ENCODE peak calls at places on chromosomes 6 and 20, in eight cellular contexts. Y is neuronal stem cell, J is K562, D is SK-N-SH, W is H1, L is HCT116, M is endothelial cell of umbilical vein, R is PC-3. X is an unnamed sample.

GRCh38 chr6:31794866-31795615 is 511 bp downstream of the VARS1 start:
- DNase-seq in M (peak; percentile 63), J (no peak), L (no peak), Y (peak; percentile 27), W (no peak), D (peak; percentile 80), R (no peak), X (no peak)

GRCh38 chr20:22584922-22585785 is 782 bp upstream of the FOXA2 start:
- DNase-seq in W (no peak), Y (no peak), D (no peak), R (peak; percentile 39), L (no peak), J (no peak), M (no peak), X (no peak)

GRCh38 chr6:72621243-72622093 is at the start of gene KCNQ5:
- DNase-seq in M (no peak), R (no peak), W (no peak), Y (no peak), J (peak; percentile 39), L (no peak), D (peak; percentile 49), X (peak; percentile 84)

GRCh38 chr20:58628491-58629212 is 22.4 kb upstream of the STX16 start:
- DNase-seq in R (no peak), M (no peak), W (no peak), D (no peak), L (no peak), Y (no peak), J (peak; percentile 41), X (no peak)

GRCh38 chr20:6959900-6960312 is 192.4 kb downstream of the BMP2 start:
- DNase-seq in Y (no peak), R (peak; percentile 11), L (no peak), W (no peak), M (peak; percentile 19), D (no peak), J (no peak), X (no peak)

GRCh38 chr20:6034134-6034969 is 19.5 kb downstream of the LRRN4 start:
- DNase-seq in Y (no peak), M (peak; percentile 82), R (no peak), D (no peak), W (no peak), J (peak; percentile 62), L (no peak), X (no peak)

GRCh38 chr6:154247119-154247814 is 109.3 kb downstream of the IPCEF1 start:
- DNase-seq in W (no peak), J (no peak), M (peak; percentile 44), Y (peak; percentile 36), L (no peak), D (no peak), R (no peak), X (no peak)

GRCh38 chr6:80454197-80454596 is 347.7 kb downstream of the BCKDHB start:
- DNase-seq in M (peak; percentile 87), L (peak; percentile 37), W (no peak), R (peak; percentile 88), J (no peak), Y (no peak), D (no peak), X (no peak)

GRCh38 chr6:129565331-129565730 is 144.6 kb downstream of the ARHGAP18 start:
- DNase-seq in Y (no peak), M (no peak), R (no peak), D (no peak), W (no peak), J (no peak), L (no peak), X (no peak)

GRCh38 chr20:8510808-8511207 is 378.7 kb downstream of the PLCB1 start:
- DNase-seq in R (no peak), D (no peak), W (no peak), Y (no peak), L (no peak), J (no peak), M (no peak), X (no peak)

GRCh38 chr20:14064333-14064732 is 69.0 kb downstream of the MACROD2 start:
- DNase-seq in Y (no peak), J (no peak), W (no peak), D (no peak), R (no peak), L (no peak), M (no peak), X (no peak)

GRCh38 chr6:160358225-160359119 is 10.3 kb downstream of the SLC22A3 start:
- DNase-seq in R (no peak), D (no peak), L (no peak), W (no peak), M (no peak), Y (no peak), J (no peak), X (no peak)

GRCh38 chr6:82909551-82909950 is 156.1 kb downstream of the UBE3D start:
- DNase-seq in L (no peak), Y (no peak), J (no peak), M (no peak), D (no peak), R (no peak), W (no peak), X (no peak)

GRCh38 chr20:41340327-41341055 is at the start of gene LPIN3:
- DNase-seq in L (peak; percentile 84), M (peak; percentile 47), D (peak; percentile 84), J (peak; percentile 95), R (peak; percentile 98), Y (peak; percentile 91), W (peak; percentile 81), X (peak; percentile 55)

GRCh38 chr20:52294106-52294628 is 102.6 kb upstream of the ZFP64 start:
- DNase-seq in Y (no peak), M (peak; percentile 37), J (no peak), R (peak; percentile 28), L (no peak), D (no peak), W (no peak), X (no peak)

GRCh38 chr6:149990672-149991402 is 27.1 kb downstream of the ULBP1 start:
- DNase-seq in J (no peak), L (no peak), R (no peak), W (no peak), Y (no peak), M (no peak), D (peak; percentile 39), X (peak; percentile 63)

DNA sequence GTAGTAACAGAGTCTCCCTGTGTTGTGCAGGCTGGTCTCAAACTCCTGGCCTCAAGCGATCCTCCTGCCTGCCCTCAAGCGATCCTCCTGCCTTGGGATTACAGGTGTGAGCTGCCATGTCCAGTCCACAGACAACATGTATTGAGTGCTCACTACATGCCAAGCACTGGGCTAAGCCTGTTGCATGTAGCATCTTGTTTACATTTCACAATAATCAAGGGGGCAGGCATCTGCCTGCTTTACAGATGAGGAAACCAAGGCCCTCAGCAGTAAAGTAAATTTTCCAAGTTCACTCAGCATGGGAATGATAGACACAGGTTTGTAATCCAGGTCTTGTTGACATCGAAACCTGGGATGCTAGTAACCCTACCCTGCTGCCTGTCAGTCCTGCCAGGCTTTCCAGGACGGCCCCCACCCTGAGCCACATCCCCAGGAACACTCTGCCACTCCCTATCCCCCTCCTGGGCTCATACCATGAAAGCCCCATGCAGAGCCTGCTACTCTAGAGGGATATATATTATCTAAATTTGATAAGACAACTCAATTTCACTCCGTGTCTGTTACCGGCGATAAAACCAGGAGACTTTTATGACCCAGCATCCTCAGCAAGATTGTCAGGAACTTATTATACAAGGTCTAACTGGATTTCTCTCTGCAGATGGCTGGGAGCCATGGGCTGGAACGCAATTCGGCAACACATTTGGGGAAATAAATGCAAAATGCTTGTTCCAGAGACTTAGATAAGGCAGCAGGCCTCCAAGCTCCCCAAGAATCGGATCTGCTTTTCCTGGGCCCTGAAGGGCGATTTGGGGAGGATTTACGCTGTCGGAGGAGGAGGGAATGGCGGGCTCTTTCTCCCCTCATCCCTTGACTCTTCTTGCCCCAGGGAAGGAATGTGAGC is 30.4 kb downstream of the CD40 start:
- DNase-seq in R (no peak), M (no peak), D (peak; percentile 66), W (no peak), Y (no peak), L (no peak), J (no peak), X (no peak)
- H3K9ac ChIP-seq in R (no peak overlapping the region), M (no peak overlapping the region), D (no peak overlapping the region), W (no peak overlapping the region), Y (no peak overlapping the region), L (no peak overlapping the region), J (no peak overlapping the region), X (no peak overlapping the region)

GRCh38 chr20:36126836-36127529 is 27.6 kb upstream of the EPB41L1 start:
- DNase-seq in J (no peak), R (no peak), W (no peak), L (no peak), M (no peak), Y (peak; percentile 59), D (no peak), X (peak; percentile 60)
- H3K36me3 ChIP-seq in J (no peaks in the 10 kb centered on the region), R (no peaks in the 10 kb centered on the region), W (no peaks in the 10 kb centered on the region), L (no peaks in the 10 kb centered on the region), M (no peaks in the 10 kb centered on the region), Y (no peaks in the 10 kb centered on the region), D (no peaks in the 10 kb centered on the region), X (no peaks in the 10 kb centered on the region)

GRCh38 chr6:107730106-107730505 is 94.0 kb downstream of the SCML4 start:
- DNase-seq in D (no peak), J (no peak), M (no peak), Y (no peak), W (no peak), R (no peak), L (no peak), X (no peak)
- H3K4me3 ChIP-seq in D (no peak overlapping the region), J (no peak overlapping the region), M (no peak overlapping the region), Y (no peak overlapping the region), W (no peak overlapping the region), R (no peak overlapping the region), L (no peak overlapping the region), X (no peak overlapping the region)

DNA sequence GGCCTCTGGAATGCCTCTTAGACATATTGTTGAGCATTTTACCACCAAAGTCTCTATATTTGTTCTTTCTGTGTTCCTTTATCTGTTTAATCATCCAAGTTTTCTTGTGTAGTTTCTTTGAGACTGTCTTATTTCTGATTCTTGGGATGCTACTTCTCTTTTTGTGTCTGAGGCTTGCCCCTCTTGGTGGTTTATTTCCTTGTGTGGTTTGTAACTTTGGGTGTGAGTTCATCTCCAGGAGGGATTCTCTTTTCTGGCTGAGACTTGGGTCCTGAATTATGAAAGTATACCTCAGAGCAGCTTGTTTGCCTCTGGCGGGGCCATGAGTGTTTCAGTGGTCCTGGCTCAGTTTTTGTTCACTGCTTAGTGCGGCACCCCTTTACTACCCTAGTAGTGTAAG is 33.9 kb downstream of the PPARD start:
- DNase-seq in R (no peak), W (no peak), Y (no peak), L (no peak), D (no peak), J (no peak), M (no peak), X (no peak)
- H3K9ac ChIP-seq in R (no peak overlapping the region), W (no peak overlapping the region), Y (no peak overlapping the region), L (no peak overlapping the region), D (no peak overlapping the region), J (no peak overlapping the region), M (no peak overlapping the region), X (no peak overlapping the region)

GRCh38 chr20:46063652-46064054 is 26.1 kb downstream of the NCOA5 start:
- DNase-seq in Y (no peak), L (no peak), M (no peak), W (no peak), J (no peak), R (no peak), D (no peak), X (no peak)
- H3K36me3 ChIP-seq in Y (peaks cover 65% of the 10 kb centered on the region), L (peaks cover 46% of the 10 kb centered on the region), M (peaks cover 34% of the 10 kb centered on the region), W (peaks cover 67% of the 10 kb centered on the region), J (peaks cover 79% of the 10 kb centered on the region), R (peaks cover 69% of the 10 kb centered on the region), D (peaks cover 55% of the 10 kb centered on the region), X (peaks cover 32% of the 10 kb centered on the region)

X was measured in Karpas-422.